ENCODE peak calls at places on chromosomes 5 and 9, in ten cellular contexts. One of them, this sample, is unnamed.

GRCh38 chr9:109956811-109957440 is 176.9 kb downstream of the PALM2AKAP2 start:
- DNase-seq in Ammon's horn: no peak
- DNase-seq in GM12865: no peak
- DNase-seq in T1000: no peak
- DNase-seq in thoracic aorta: no peak
- DNase-seq in choroid plexus epithelial cell: peak
- DNase-seq in left cardiac atrium: no peak
- DNase-seq in head of caudate nucleus: no peak
- DNase-seq in stimulated activated CD4-positive, alpha-beta T cell treated with anti-CD3 and anti-CD28 coated beads, TNF-alpha, amount 100 ng/mL, for 1 hour: no peak
- DNase-seq in fibroblast of pulmonary artery: no peak
- DNase-seq in this sample: no peak

GRCh38 chr5:76831108-76831447 is 12.2 kb downstream of the F2RL1 start:
- DNase-seq in Ammon's horn: no peak
- DNase-seq in GM12865: peak
- DNase-seq in T1000: peak
- DNase-seq in thoracic aorta: no peak
- DNase-seq in choroid plexus epithelial cell: peak
- DNase-seq in left cardiac atrium: no peak
- DNase-seq in head of caudate nucleus: no peak
- DNase-seq in stimulated activated CD4-positive, alpha-beta T cell treated with anti-CD3 and anti-CD28 coated beads, TNF-alpha, amount 100 ng/mL, for 1 hour: no peak
- DNase-seq in fibroblast of pulmonary artery: peak
- DNase-seq in this sample: no peak

GRCh38 chr9:5652810-5653209 is 23.9 kb downstream of the RIC1 start:
- DNase-seq in Ammon's horn: no peak
- DNase-seq in GM12865: peak
- DNase-seq in T1000: no peak
- DNase-seq in thoracic aorta: no peak
- DNase-seq in choroid plexus epithelial cell: no peak
- DNase-seq in left cardiac atrium: no peak
- DNase-seq in head of caudate nucleus: no peak
- DNase-seq in stimulated activated CD4-positive, alpha-beta T cell treated with anti-CD3 and anti-CD28 coated beads, TNF-alpha, amount 100 ng/mL, for 1 hour: no peak
- DNase-seq in fibroblast of pulmonary artery: peak
- DNase-seq in this sample: no peak

GRCh38 chr9:37947987-37948386 is 44.1 kb upstream of the SLC25A51 start:
- DNase-seq in Ammon's horn: no peak
- DNase-seq in GM12865: no peak
- DNase-seq in T1000: no peak
- DNase-seq in thoracic aorta: no peak
- DNase-seq in choroid plexus epithelial cell: no peak
- DNase-seq in left cardiac atrium: no peak
- DNase-seq in head of caudate nucleus: no peak
- DNase-seq in stimulated activated CD4-positive, alpha-beta T cell treated with anti-CD3 and anti-CD28 coated beads, TNF-alpha, amount 100 ng/mL, for 1 hour: no peak
- DNase-seq in fibroblast of pulmonary artery: no peak
- DNase-seq in this sample: no peak

GRCh38 chr5:3139596-3139995 is 388.1 kb upstream of the IRX2 start:
- DNase-seq in Ammon's horn: peak
- DNase-seq in GM12865: no peak
- DNase-seq in T1000: no peak
- DNase-seq in thoracic aorta: no peak
- DNase-seq in choroid plexus epithelial cell: no peak
- DNase-seq in left cardiac atrium: no peak
- DNase-seq in head of caudate nucleus: peak
- DNase-seq in stimulated activated CD4-positive, alpha-beta T cell treated with anti-CD3 and anti-CD28 coated beads, TNF-alpha, amount 100 ng/mL, for 1 hour: no peak
- DNase-seq in fibroblast of pulmonary artery: no peak
- DNase-seq in this sample: no peak

GRCh38 chr9:117191504-117192375 is 223.1 kb downstream of the ASTN2 start:
- DNase-seq in Ammon's horn: no peak
- DNase-seq in GM12865: no peak
- DNase-seq in T1000: no peak
- DNase-seq in thoracic aorta: no peak
- DNase-seq in choroid plexus epithelial cell: no peak
- DNase-seq in left cardiac atrium: no peak
- DNase-seq in head of caudate nucleus: no peak
- DNase-seq in stimulated activated CD4-positive, alpha-beta T cell treated with anti-CD3 and anti-CD28 coated beads, TNF-alpha, amount 100 ng/mL, for 1 hour: no peak
- DNase-seq in fibroblast of pulmonary artery: no peak
- DNase-seq in this sample: no peak

GRCh38 chr9:13279284-13280162 is at the start of gene MPDZ:
- DNase-seq in Ammon's horn: peak
- DNase-seq in GM12865: no peak
- DNase-seq in T1000: peak
- DNase-seq in thoracic aorta: peak
- DNase-seq in choroid plexus epithelial cell: peak
- DNase-seq in left cardiac atrium: peak
- DNase-seq in head of caudate nucleus: peak
- DNase-seq in stimulated activated CD4-positive, alpha-beta T cell treated with anti-CD3 and anti-CD28 coated beads, TNF-alpha, amount 100 ng/mL, for 1 hour: no peak
- DNase-seq in fibroblast of pulmonary artery: peak
- DNase-seq in this sample: peak

GRCh38 chr9:137606734-137607138 is 1.2 kb downstream of the ARRDC1 start:
- DNase-seq in Ammon's horn: no peak
- DNase-seq in GM12865: no peak
- DNase-seq in T1000: no peak
- DNase-seq in thoracic aorta: no peak
- DNase-seq in choroid plexus epithelial cell: no peak
- DNase-seq in left cardiac atrium: peak
- DNase-seq in head of caudate nucleus: no peak
- DNase-seq in stimulated activated CD4-positive, alpha-beta T cell treated with anti-CD3 and anti-CD28 coated beads, TNF-alpha, amount 100 ng/mL, for 1 hour: no peak
- DNase-seq in fibroblast of pulmonary artery: no peak
- DNase-seq in this sample: no peak

GRCh38 chr5:132385321-132386105 is 16.0 kb downstream of the SLC22A5 start:
- DNase-seq in Ammon's horn: peak
- DNase-seq in GM12865: peak
- DNase-seq in T1000: no peak
- DNase-seq in thoracic aorta: no peak
- DNase-seq in choroid plexus epithelial cell: peak
- DNase-seq in left cardiac atrium: no peak
- DNase-seq in head of caudate nucleus: peak
- DNase-seq in stimulated activated CD4-positive, alpha-beta T cell treated with anti-CD3 and anti-CD28 coated beads, TNF-alpha, amount 100 ng/mL, for 1 hour: peak
- DNase-seq in fibroblast of pulmonary artery: peak
- DNase-seq in this sample: peak

GRCh38 chr5:119322948-119323629 is 32.7 kb upstream of the TNFAIP8 start:
- DNase-seq in Ammon's horn: no peak
- DNase-seq in GM12865: peak
- DNase-seq in T1000: no peak
- DNase-seq in thoracic aorta: no peak
- DNase-seq in choroid plexus epithelial cell: no peak
- DNase-seq in left cardiac atrium: no peak
- DNase-seq in head of caudate nucleus: no peak
- DNase-seq in stimulated activated CD4-positive, alpha-beta T cell treated with anti-CD3 and anti-CD28 coated beads, TNF-alpha, amount 100 ng/mL, for 1 hour: no peak
- DNase-seq in fibroblast of pulmonary artery: peak
- DNase-seq in this sample: no peak

GRCh38 chr9:15276328-15276969 is 30.6 kb downstream of the TTC39B start:
- DNase-seq in Ammon's horn: no peak
- DNase-seq in GM12865: no peak
- DNase-seq in T1000: no peak
- DNase-seq in thoracic aorta: no peak
- DNase-seq in choroid plexus epithelial cell: no peak
- DNase-seq in left cardiac atrium: no peak
- DNase-seq in head of caudate nucleus: no peak
- DNase-seq in stimulated activated CD4-positive, alpha-beta T cell treated with anti-CD3 and anti-CD28 coated beads, TNF-alpha, amount 100 ng/mL, for 1 hour: no peak
- DNase-seq in fibroblast of pulmonary artery: no peak
- DNase-seq in this sample: no peak

GRCh38 chr9:89999534-90000370 is 394.9 kb downstream of the GADD45G start:
- DNase-seq in Ammon's horn: peak
- DNase-seq in GM12865: peak
- DNase-seq in T1000: no peak
- DNase-seq in thoracic aorta: peak
- DNase-seq in choroid plexus epithelial cell: peak
- DNase-seq in left cardiac atrium: peak
- DNase-seq in head of caudate nucleus: peak
- DNase-seq in stimulated activated CD4-positive, alpha-beta T cell treated with anti-CD3 and anti-CD28 coated beads, TNF-alpha, amount 100 ng/mL, for 1 hour: no peak
- DNase-seq in fibroblast of pulmonary artery: peak
- DNase-seq in this sample: peak

GRCh38 chr5:55923177-55923872 is 71.4 kb downstream of the IL6ST start:
- DNase-seq in Ammon's horn: peak
- DNase-seq in GM12865: peak
- DNase-seq in T1000: no peak
- DNase-seq in thoracic aorta: no peak
- DNase-seq in choroid plexus epithelial cell: no peak
- DNase-seq in left cardiac atrium: peak
- DNase-seq in head of caudate nucleus: no peak
- DNase-seq in stimulated activated CD4-positive, alpha-beta T cell treated with anti-CD3 and anti-CD28 coated beads, TNF-alpha, amount 100 ng/mL, for 1 hour: no peak
- DNase-seq in fibroblast of pulmonary artery: peak
- DNase-seq in this sample: no peak

GRCh38 chr9:98881836-98882568 is 61.7 kb upstream of the COL15A1 start:
- DNase-seq in Ammon's horn: no peak
- DNase-seq in GM12865: no peak
- DNase-seq in T1000: no peak
- DNase-seq in thoracic aorta: no peak
- DNase-seq in choroid plexus epithelial cell: no peak
- DNase-seq in left cardiac atrium: no peak
- DNase-seq in head of caudate nucleus: no peak
- DNase-seq in stimulated activated CD4-positive, alpha-beta T cell treated with anti-CD3 and anti-CD28 coated beads, TNF-alpha, amount 100 ng/mL, for 1 hour: no peak
- DNase-seq in fibroblast of pulmonary artery: no peak
- DNase-seq in this sample: no peak

GRCh38 chr9:105757496-105758251 is 63.3 kb downstream of the TMEM38B start:
- DNase-seq in Ammon's horn: no peak
- DNase-seq in GM12865: no peak
- DNase-seq in T1000: no peak
- DNase-seq in thoracic aorta: no peak
- DNase-seq in choroid plexus epithelial cell: peak
- DNase-seq in left cardiac atrium: no peak
- DNase-seq in head of caudate nucleus: no peak
- DNase-seq in stimulated activated CD4-positive, alpha-beta T cell treated with anti-CD3 and anti-CD28 coated beads, TNF-alpha, amount 100 ng/mL, for 1 hour: no peak
- DNase-seq in fibroblast of pulmonary artery: peak
- DNase-seq in this sample: no peak

GRCh38 chr9:109013678-109014145 is 413 bp upstream of the CTNNAL1 start:
- DNase-seq in Ammon's horn: no peak
- DNase-seq in GM12865: no peak
- DNase-seq in T1000: no peak
- DNase-seq in thoracic aorta: no peak
- DNase-seq in choroid plexus epithelial cell: peak
- DNase-seq in left cardiac atrium: no peak
- DNase-seq in head of caudate nucleus: no peak
- DNase-seq in stimulated activated CD4-positive, alpha-beta T cell treated with anti-CD3 and anti-CD28 coated beads, TNF-alpha, amount 100 ng/mL, for 1 hour: no peak
- DNase-seq in fibroblast of pulmonary artery: peak
- DNase-seq in this sample: no peak

GRCh38 chr5:13488254-13488931 is 456.1 kb downstream of the DNAH5 start:
- DNase-seq in Ammon's horn: no peak
- DNase-seq in GM12865: no peak
- DNase-seq in T1000: no peak
- DNase-seq in thoracic aorta: no peak
- DNase-seq in choroid plexus epithelial cell: no peak
- DNase-seq in left cardiac atrium: no peak
- DNase-seq in head of caudate nucleus: no peak
- DNase-seq in stimulated activated CD4-positive, alpha-beta T cell treated with anti-CD3 and anti-CD28 coated beads, TNF-alpha, amount 100 ng/mL, for 1 hour: no peak
- DNase-seq in fibroblast of pulmonary artery: no peak
- DNase-seq in this sample: no peak

GRCh38 chr9:135960328-135961276 is 571 bp downstream of the UBAC1 start:
- DNase-seq in Ammon's horn: no peak
- DNase-seq in GM12865: no peak
- DNase-seq in T1000: no peak
- DNase-seq in thoracic aorta: no peak
- DNase-seq in choroid plexus epithelial cell: peak
- DNase-seq in left cardiac atrium: no peak
- DNase-seq in head of caudate nucleus: no peak
- DNase-seq in stimulated activated CD4-positive, alpha-beta T cell treated with anti-CD3 and anti-CD28 coated beads, TNF-alpha, amount 100 ng/mL, for 1 hour: no peak
- DNase-seq in fibroblast of pulmonary artery: no peak
- DNase-seq in this sample: peak

GRCh38 chr9:136093995-136094881 is 851 bp downstream of the NACC2 start:
- DNase-seq in Ammon's horn: no peak
- DNase-seq in GM12865: no peak
- DNase-seq in T1000: no peak
- DNase-seq in thoracic aorta: peak
- DNase-seq in choroid plexus epithelial cell: peak
- DNase-seq in left cardiac atrium: peak
- DNase-seq in head of caudate nucleus: no peak
- DNase-seq in stimulated activated CD4-positive, alpha-beta T cell treated with anti-CD3 and anti-CD28 coated beads, TNF-alpha, amount 100 ng/mL, for 1 hour: peak
- DNase-seq in fibroblast of pulmonary artery: peak
- DNase-seq in this sample: no peak

GRCh38 chr9:138022756-138023393 is 145.3 kb downstream of the CACNA1B start:
- DNase-seq in Ammon's horn: peak
- DNase-seq in GM12865: no peak
- DNase-seq in T1000: no peak
- DNase-seq in thoracic aorta: no peak
- DNase-seq in choroid plexus epithelial cell: no peak
- DNase-seq in left cardiac atrium: no peak
- DNase-seq in head of caudate nucleus: peak
- DNase-seq in stimulated activated CD4-positive, alpha-beta T cell treated with anti-CD3 and anti-CD28 coated beads, TNF-alpha, amount 100 ng/mL, for 1 hour: no peak
- DNase-seq in fibroblast of pulmonary artery: no peak
- DNase-seq in this sample: no peak

GRCh38 chr5:38323645-38324295 is 65.4 kb downstream of the EGFLAM start:
- DNase-seq in Ammon's horn: no peak
- DNase-seq in GM12865: no peak
- DNase-seq in T1000: peak
- DNase-seq in thoracic aorta: no peak
- DNase-seq in choroid plexus epithelial cell: peak
- DNase-seq in left cardiac atrium: no peak
- DNase-seq in head of caudate nucleus: no peak
- DNase-seq in stimulated activated CD4-positive, alpha-beta T cell treated with anti-CD3 and anti-CD28 coated beads, TNF-alpha, amount 100 ng/mL, for 1 hour: no peak
- DNase-seq in fibroblast of pulmonary artery: peak
- DNase-seq in this sample: no peak

GRCh38 chr9:444528-444927 is 229.9 kb downstream of the DOCK8 start:
- DNase-seq in Ammon's horn: no peak
- DNase-seq in GM12865: no peak
- DNase-seq in T1000: no peak
- DNase-seq in thoracic aorta: no peak
- DNase-seq in choroid plexus epithelial cell: no peak
- DNase-seq in left cardiac atrium: no peak
- DNase-seq in head of caudate nucleus: no peak
- DNase-seq in stimulated activated CD4-positive, alpha-beta T cell treated with anti-CD3 and anti-CD28 coated beads, TNF-alpha, amount 100 ng/mL, for 1 hour: no peak
- DNase-seq in fibroblast of pulmonary artery: no peak
- DNase-seq in this sample: no peak

GRCh38 chr9:23117621-23118020 is 671.0 kb downstream of the DMRTA1 start:
- DNase-seq in Ammon's horn: no peak
- DNase-seq in GM12865: no peak
- DNase-seq in T1000: peak
- DNase-seq in thoracic aorta: no peak
- DNase-seq in choroid plexus epithelial cell: peak
- DNase-seq in left cardiac atrium: no peak
- DNase-seq in head of caudate nucleus: no peak
- DNase-seq in stimulated activated CD4-positive, alpha-beta T cell treated with anti-CD3 and anti-CD28 coated beads, TNF-alpha, amount 100 ng/mL, for 1 hour: no peak
- DNase-seq in fibroblast of pulmonary artery: peak
- DNase-seq in this sample: no peak

GRCh38 chr9:842918-843468 is 1.5 kb downstream of the DMRT1 start:
- DNase-seq in Ammon's horn: no peak
- DNase-seq in GM12865: no peak
- DNase-seq in T1000: no peak
- DNase-seq in thoracic aorta: no peak
- DNase-seq in choroid plexus epithelial cell: no peak
- DNase-seq in left cardiac atrium: no peak
- DNase-seq in head of caudate nucleus: no peak
- DNase-seq in stimulated activated CD4-positive, alpha-beta T cell treated with anti-CD3 and anti-CD28 coated beads, TNF-alpha, amount 100 ng/mL, for 1 hour: no peak
- DNase-seq in fibroblast of pulmonary artery: no peak
- DNase-seq in this sample: no peak

GRCh38 chr5:158170534-158170933 is 311.6 kb upstream of the CLINT1 start:
- DNase-seq in Ammon's horn: no peak
- DNase-seq in GM12865: no peak
- DNase-seq in T1000: no peak
- DNase-seq in thoracic aorta: no peak
- DNase-seq in choroid plexus epithelial cell: no peak
- DNase-seq in left cardiac atrium: no peak
- DNase-seq in head of caudate nucleus: no peak
- DNase-seq in stimulated activated CD4-positive, alpha-beta T cell treated with anti-CD3 and anti-CD28 coated beads, TNF-alpha, amount 100 ng/mL, for 1 hour: no peak
- DNase-seq in fibroblast of pulmonary artery: no peak
- DNase-seq in this sample: no peak

GRCh38 chr9:108033976-108034964 is 544.7 kb upstream of the KLF4 start:
- DNase-seq in Ammon's horn: no peak
- DNase-seq in GM12865: no peak
- DNase-seq in T1000: no peak
- DNase-seq in thoracic aorta: no peak
- DNase-seq in choroid plexus epithelial cell: peak
- DNase-seq in left cardiac atrium: peak
- DNase-seq in head of caudate nucleus: peak
- DNase-seq in stimulated activated CD4-positive, alpha-beta T cell treated with anti-CD3 and anti-CD28 coated beads, TNF-alpha, amount 100 ng/mL, for 1 hour: no peak
- DNase-seq in fibroblast of pulmonary artery: peak
- DNase-seq in this sample: no peak

GRCh38 chr5:45741110-45741509 is 44.9 kb upstream of the HCN1 start:
- DNase-seq in Ammon's horn: peak
- DNase-seq in GM12865: no peak
- DNase-seq in T1000: no peak
- DNase-seq in thoracic aorta: no peak
- DNase-seq in choroid plexus epithelial cell: no peak
- DNase-seq in left cardiac atrium: peak
- DNase-seq in head of caudate nucleus: no peak
- DNase-seq in stimulated activated CD4-positive, alpha-beta T cell treated with anti-CD3 and anti-CD28 coated beads, TNF-alpha, amount 100 ng/mL, for 1 hour: no peak
- DNase-seq in fibroblast of pulmonary artery: no peak
- DNase-seq in this sample: no peak

GRCh38 chr9:84949258-84949657 is 279.7 kb downstream of the NTRK2 start:
- DNase-seq in Ammon's horn: no peak
- DNase-seq in GM12865: no peak
- DNase-seq in T1000: no peak
- DNase-seq in thoracic aorta: no peak
- DNase-seq in choroid plexus epithelial cell: no peak
- DNase-seq in left cardiac atrium: no peak
- DNase-seq in head of caudate nucleus: no peak
- DNase-seq in stimulated activated CD4-positive, alpha-beta T cell treated with anti-CD3 and anti-CD28 coated beads, TNF-alpha, amount 100 ng/mL, for 1 hour: no peak
- DNase-seq in fibroblast of pulmonary artery: no peak
- DNase-seq in this sample: no peak

This sample was measured in hypothalamus.